ENCODE peak calls at places on chromosomes 7 and 10, in six cellular contexts. W is GM20000; G is HCT116; L is cardiac fibroblast; D is CD4-positive, alpha-beta T cell; M is Peyer's patch. H is an unnamed sample.
A peak's percentile ranks its signal among the peaks of the same experiment; 100 is the strongest.

GRCh38 chr10:7108141-7108540 is 302.7 kb downstream of the SFMBT2 start:
- DNase-seq in W (no peak), G (no peak), L (no peak), D (no peak), M (no peak), H (no peak)

GRCh38 chr10:113073549-113074189 is 123.6 kb downstream of the TCF7L2 start:
- DNase-seq in W (no peak), G (peak; percentile 97), L (peak; percentile 96), D (no peak), M (no peak), H (no peak)

GRCh38 chr7:128151646-128152045 is 89.4 kb upstream of the LEP start:
- DNase-seq in W (no peak), G (no peak), L (no peak), D (no peak), M (no peak), H (no peak)

GRCh38 chr10:35335718-35336083 is 608 bp upstream of the CCNY start:
- DNase-seq in W (no peak), G (no peak), L (peak; percentile 28), D (no peak), M (no peak), H (no peak)

GRCh38 chr10:124268976-124269375 is 149.7 kb downstream of the OAT start:
- DNase-seq in W (no peak), G (no peak), L (no peak), D (no peak), M (no peak), H (no peak)

GRCh38 chr7:128121731-128122576 is 90.7 kb upstream of the LRRC4 start:
- DNase-seq in W (no peak), G (no peak), L (peak; percentile 32), D (no peak), M (no peak), H (no peak)

GRCh38 chr10:3136763-3137611 is 35.6 kb downstream of the PITRM1 start:
- DNase-seq in W (no peak), G (no peak), L (peak; percentile 93), D (no peak), M (no peak), H (no peak)

GRCh38 chr10:59047180-59047579 is 129.3 kb upstream of the PHYHIPL start:
- DNase-seq in W (no peak), G (no peak), L (no peak), D (no peak), M (no peak), H (no peak)

GRCh38 chr10:27192284-27192683 is 37.1 kb downstream of the MASTL start:
- DNase-seq in W (no peak), G (peak; percentile 56), L (peak; percentile 89), D (no peak), M (no peak), H (no peak)

GRCh38 chr10:24331457-24331856 is 122.5 kb downstream of the KIAA1217 start:
- DNase-seq in W (no peak), G (no peak), L (peak; percentile 93), D (no peak), M (no peak), H (no peak)

GRCh38 chr10:79347894-79348639 is 798 bp downstream of the PPIF start:
- DNase-seq in W (peak; percentile 88), G (peak; percentile 8), L (peak; percentile 77), D (peak; percentile 61), M (peak; percentile 81), H (peak; percentile 66)

GRCh38 chr7:134684165-134684564 is 37.5 kb downstream of the BPGM start:
- DNase-seq in W (no peak), G (no peak), L (peak; percentile 33), D (no peak), M (no peak), H (no peak)

GRCh38 chr10:86970887-86971145 is 2.5 kb downstream of the ADIRF start:
- DNase-seq in W (no peak), G (no peak), L (no peak), D (no peak), M (no peak), H (no peak)

GRCh38 chr7:95649546-95649945 is 53.2 kb upstream of the PDK4 start:
- DNase-seq in W (no peak), G (no peak), L (peak; percentile 21), D (no peak), M (no peak), H (no peak)

GRCh38 chr7:133081605-133082389 is at the start of gene CHCHD3:
- DNase-seq in W (peak; percentile 92), G (peak; percentile 96), L (peak; percentile 98), D (peak; percentile 92), M (peak; percentile 97), H (peak; percentile 91)

GRCh38 chr7:158477866-158478265 is 109.8 kb downstream of the PTPRN2 start:
- DNase-seq in W (no peak), G (no peak), L (no peak), D (no peak), M (no peak), H (no peak)

GRCh38 chr10:110487411-110488123 is 10.1 kb upstream of the DUSP5 start:
- DNase-seq in W (no peak), G (no peak), L (no peak), D (no peak), M (no peak), H (no peak)

GRCh38 chr10:33655165-33655815 is 320.8 kb upstream of the NRP1 start:
- DNase-seq in W (no peak), G (no peak), L (no peak), D (no peak), M (no peak), H (no peak)

GRCh38 chr10:12729885-12730284 is 271.6 kb downstream of the CCDC3 start:
- DNase-seq in W (no peak), G (no peak), L (no peak), D (no peak), M (no peak), H (no peak)

GRCh38 chr7:40230086-40230485 is 95.3 kb downstream of the SUGCT start:
- DNase-seq in W (no peak), G (no peak), L (peak; percentile 49), D (no peak), M (no peak), H (no peak)

GRCh38 chr7:13098161-13098560 is 410.7 kb downstream of the ARL4A start:
- DNase-seq in W (no peak), G (no peak), L (no peak), D (no peak), M (no peak), H (no peak)

GRCh38 chr10:62015994-62016393 is 114.5 kb downstream of the ARID5B start:
- DNase-seq in W (no peak), G (no peak), L (peak; percentile 59), D (no peak), M (no peak), H (no peak)

GRCh38 chr10:112795067-112795466 is 155.0 kb upstream of the TCF7L2 start:
- DNase-seq in W (no peak), G (no peak), L (no peak), D (no peak), M (no peak), H (no peak)

GRCh38 chr10:72335394-72336258 is 19.1 kb downstream of the DNAJB12 start:
- DNase-seq in W (peak; percentile 66), G (no peak), L (peak; percentile 83), D (no peak), M (peak; percentile 83), H (peak; percentile 53)

GRCh38 chr10:968546-969199 is 19.6 kb upstream of the GTPBP4 start:
- DNase-seq in W (no peak), G (no peak), L (peak; percentile 15), D (no peak), M (no peak), H (no peak)

GRCh38 chr7:140673063-140673769 is 471 bp downstream of the ADCK2 start:
- DNase-seq in W (peak; percentile 80), G (no peak), L (no peak), D (peak; percentile 44), M (peak; percentile 39), H (peak; percentile 67)

GRCh38 chr7:157409149-157409752 is 72.4 kb downstream of the DNAJB6 start:
- DNase-seq in W (no peak), G (no peak), L (no peak), D (no peak), M (no peak), H (no peak)

GRCh38 chr10:110762109-110762848 is 109.4 kb upstream of the PDCD4 start:
- DNase-seq in W (no peak), G (no peak), L (no peak), D (no peak), M (no peak), H (no peak)

GRCh38 chr7:33640732-33641131 is 264.6 kb upstream of the BMPER start:
- DNase-seq in W (no peak), G (no peak), L (no peak), D (no peak), M (no peak), H (no peak)

GRCh38 chr7:85554294-85554877 is 367.5 kb upstream of the SEMA3D start:
- DNase-seq in W (peak; percentile 11), G (peak; percentile 37), L (peak; percentile 79), D (no peak), M (no peak), H (no peak)
- TF ChIP-seq CTCF in W (peak; percentile 33), G (peak; percentile 82), L (peak; percentile 56), D (peak; percentile 59), M (peak; percentile 77), H (no peak)

GRCh38 chr10:77618117-77618516 is 19.5 kb downstream of the KCNMA1 start:
- DNase-seq in W (no peak), G (no peak), L (no peak), D (no peak), M (no peak), H (no peak)
- TF ChIP-seq CTCF in W (no peak), G (no peak), L (no peak), D (no peak), M (no peak), H (no peak)

DNA sequence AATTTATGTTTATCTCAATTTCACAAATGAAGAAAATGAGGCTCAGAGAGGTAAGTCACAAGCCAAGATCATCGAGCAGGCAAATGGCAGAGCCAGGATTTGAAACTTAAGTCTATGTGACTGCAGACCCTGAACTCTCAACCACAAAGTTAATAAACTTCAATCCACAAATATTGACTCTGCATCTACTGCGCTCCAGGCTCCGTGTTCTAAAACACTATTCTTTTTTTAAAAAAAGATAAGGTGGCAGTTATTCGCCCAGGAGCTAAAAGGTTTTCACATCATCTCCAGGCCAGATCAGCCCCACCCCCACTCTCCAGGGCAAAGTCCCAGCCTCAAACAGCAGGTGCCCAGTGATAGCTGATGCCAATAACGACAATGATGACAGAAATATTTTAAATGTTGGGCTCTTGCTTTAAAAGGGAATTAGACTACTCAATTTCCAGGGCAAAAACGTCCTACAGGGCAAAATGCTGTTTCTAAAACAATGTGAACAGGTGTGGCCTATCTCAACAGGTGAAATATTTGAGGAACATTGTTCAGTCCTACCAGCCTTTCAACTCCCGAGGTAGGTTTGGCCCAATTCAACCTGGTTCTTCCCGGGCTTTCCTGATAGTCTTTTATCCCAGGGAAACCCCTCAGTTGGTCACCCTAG is 85.2 kb downstream of the SORBS1 start:
- DNase-seq in W (no peak), G (no peak), L (no peak), D (no peak), M (no peak), H (no peak)
- TF ChIP-seq CTCF in W (no peak), G (no peak), L (no peak), D (no peak), M (no peak), H (no peak)

GRCh38 chr10:91759581-91759986 is 38.6 kb upstream of the TNKS2 start:
- DNase-seq in W (no peak), G (no peak), L (peak; percentile 45), D (no peak), M (no peak), H (no peak)

GRCh38 chr10:91756286-91756685 is 41.9 kb upstream of the TNKS2 start:
- DNase-seq in W (no peak), G (no peak), L (peak; percentile 55), D (no peak), M (no peak), H (no peak)

GRCh38 chr10:91762878-91763277 is 35.3 kb upstream of the TNKS2 start:
- DNase-seq in W (no peak), G (no peak), L (no peak), D (no peak), M (no peak), H (no peak)

GRCh38 chr10:91758303-91759146 is 39.7 kb upstream of the TNKS2 start:
- DNase-seq in W (peak; percentile 48), G (peak; percentile 65), L (peak; percentile 77), D (no peak), M (no peak), H (no peak)
- TF ChIP-seq CTCF in W (no peak), G (peak; percentile 75), L (peak; percentile 53), D (peak; percentile 77), M (peak; percentile 64), H (no peak)

H was measured in activated B cell treated with CpG ODN at 0.5 μM for 24 hours.